ENCODE peak calls at places on chromosomes 5 and 9, in four cellular contexts. I, D, C and G are unnamed samples.

GRCh38 chr5:68932830-68933434 is 160.9 kb upstream of the SLC30A5 start:
- DNase-seq in I (no peak), C (no peak), D (peak; percentile 40), G (peak; percentile 53)

GRCh38 chr9:70205366-70206020 is 53.3 kb upstream of the SMC5 start:
- DNase-seq in C (no peak), D (no peak), I (no peak), G (no peak)

GRCh38 chr9:83706703-83707517 is 848 bp downstream of the UBQLN1 start:
- DNase-seq in D (peak; percentile 61), C (no peak), I (peak; percentile 19), G (peak; percentile 67)

GRCh38 chr9:71647094-71647591 is 121.2 kb downstream of the CEMIP2 start:
- DNase-seq in C (no peak), I (peak; percentile 72), D (peak; percentile 27), G (peak; percentile 36)

GRCh38 chr5:142978726-142979125 is 208.5 kb downstream of the ARHGAP26 start:
- DNase-seq in I (peak; percentile 31), D (no peak), C (no peak), G (no peak)

GRCh38 chr5:166509085-166509484 is 1782.4 kb upstream of the WWC1 start:
- DNase-seq in D (no peak), C (no peak), I (no peak), G (peak; percentile 21)

GRCh38 chr5:23825196-23825595 is 317.8 kb downstream of the PRDM9 start:
- DNase-seq in D (no peak), C (no peak), I (no peak), G (no peak)

GRCh38 chr5:92518318-92518913 is 1062.6 kb downstream of the NR2F1-AS1 start:
- DNase-seq in C (no peak), D (peak; percentile 65), I (peak; percentile 80), G (peak; percentile 29)

GRCh38 chr5:112160652-112161391 is 258.3 kb downstream of the EPB41L4A start:
- DNase-seq in C (peak; percentile 40), D (peak; percentile 96), I (peak; percentile 88), G (peak; percentile 89)

GRCh38 chr9:125663127-125663526 is 43.9 kb downstream of the MAPKAP1 start:
- DNase-seq in C (no peak), D (peak; percentile 44), I (peak; percentile 79), G (peak; percentile 8)

GRCh38 chr9:89592963-89593775 is 11.6 kb upstream of the GADD45G start:
- DNase-seq in I (peak; percentile 57), D (no peak), C (no peak), G (no peak)

GRCh38 chr9:71058660-71059059 is 62.8 kb downstream of the TRPM3 start:
- DNase-seq in C (no peak), D (no peak), I (no peak), G (no peak)

GRCh38 chr5:58042933-58043606 is 416.8 kb downstream of the PLK2 start:
- DNase-seq in I (peak; percentile 16), D (no peak), C (no peak), G (peak; percentile 52)

GRCh38 chr9:93594041-93594756 is 17.8 kb downstream of the PHF2 start:
- DNase-seq in C (no peak), D (no peak), I (no peak), G (no peak)

GRCh38 chr9:14466429-14466818 is 152.5 kb upstream of the NFIB start:
- DNase-seq in C (no peak), D (no peak), I (no peak), G (no peak)

GRCh38 chr5:80481019-80481893 is 6.6 kb upstream of the FAM151B start:
- DNase-seq in C (no peak), D (peak; percentile 76), I (peak; percentile 60), G (peak; percentile 49)

GRCh38 chr9:38091310-38092199 is 22.5 kb upstream of the SHB start:
- DNase-seq in D (peak; percentile 84), I (no peak), C (no peak), G (no peak)

GRCh38 chr5:139637438-139638089 is 10.6 kb upstream of the CXXC5 start:
- DNase-seq in C (no peak), D (peak; percentile 87), I (peak; percentile 74), G (no peak)

GRCh38 chr5:123785160-123786001 is 273.4 kb downstream of the CSNK1G3 start:
- DNase-seq in C (peak; percentile 42), D (no peak), I (peak; percentile 64), G (no peak)

GRCh38 chr5:2215059-2215458 is 332.3 kb upstream of the IRX4 start:
- DNase-seq in I (no peak), D (no peak), C (no peak), G (no peak)

GRCh38 chr5:1836176-1836890 is 35.1 kb downstream of the NDUFS6 start:
- DNase-seq in D (no peak), I (no peak), C (no peak), G (no peak)

GRCh38 chr9:74555015-74555414 is 57.9 kb downstream of the RORB start:
- DNase-seq in C (no peak), I (no peak), D (no peak), G (no peak)

GRCh38 chr5:111792659-111793058 is 35.7 kb upstream of the NREP start:
- DNase-seq in C (no peak), D (no peak), I (peak; percentile 29), G (no peak)

GRCh38 chr9:78017294-78017693 is 14.3 kb downstream of the GNAQ start:
- DNase-seq in C (no peak), D (no peak), I (no peak), G (no peak)

GRCh38 chr5:172939045-172939444 is 20.2 kb upstream of the RPL26L1 start:
- DNase-seq in I (peak; percentile 55), D (no peak), C (no peak), G (no peak)

GRCh38 chr5:157303667-157304327 is 37.9 kb downstream of the CYFIP2 start:
- DNase-seq in I (no peak), C (no peak), D (no peak), G (peak; percentile 62)

GRCh38 chr5:124342027-124342471 is 404.4 kb downstream of the ZNF608 start:
- DNase-seq in I (peak; percentile 24), C (peak; percentile 23), D (no peak), G (no peak)

GRCh38 chr5:119355244-119355635 is 579 bp upstream of the TNFAIP8 start:
- DNase-seq in D (peak; percentile 58), C (no peak), I (no peak), G (no peak)

GRCh38 chr5:119354522-119355243 is 1.1 kb upstream of the TNFAIP8 start:
- DNase-seq in D (peak; percentile 46), I (no peak), C (no peak), G (no peak)

GRCh38 chr5:119353686-119354366 is 2.0 kb upstream of the TNFAIP8 start:
- DNase-seq in D (peak; percentile 82), C (no peak), I (no peak), G (no peak)

GRCh38 chr5:119355636-119356383 is at the start of gene TNFAIP8:
- DNase-seq in D (peak; percentile 87), C (no peak), I (peak; percentile 70), G (no peak)

DNA sequence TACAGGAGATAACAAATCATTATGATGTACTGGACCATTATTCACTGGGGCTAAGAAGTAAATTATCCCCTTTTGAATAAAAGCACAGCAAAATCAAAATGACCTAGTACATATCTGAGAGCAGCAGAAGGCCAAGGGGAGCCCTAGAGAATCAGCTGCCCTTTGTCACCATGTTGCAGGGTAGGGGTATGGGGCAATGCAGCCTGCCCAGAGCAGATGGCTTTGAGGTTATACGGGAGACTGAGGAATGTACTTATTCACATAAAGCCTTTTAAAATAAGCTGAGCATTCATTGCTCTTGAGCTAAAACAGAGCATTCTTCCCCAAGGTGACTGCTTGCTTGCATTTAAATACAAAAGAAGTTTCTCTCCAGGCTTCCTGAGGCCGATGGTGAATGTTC is 2.6 kb upstream of the TNFAIP8 start:
- DNase-seq in I (no peak), C (no peak), D (no peak), G (no peak)
- H3K4me3 ChIP-seq in I (no peak overlapping the region), C (no peak overlapping the region), D (peak overlapping the region; percentile 36), G (no peak overlapping the region)

DNA sequence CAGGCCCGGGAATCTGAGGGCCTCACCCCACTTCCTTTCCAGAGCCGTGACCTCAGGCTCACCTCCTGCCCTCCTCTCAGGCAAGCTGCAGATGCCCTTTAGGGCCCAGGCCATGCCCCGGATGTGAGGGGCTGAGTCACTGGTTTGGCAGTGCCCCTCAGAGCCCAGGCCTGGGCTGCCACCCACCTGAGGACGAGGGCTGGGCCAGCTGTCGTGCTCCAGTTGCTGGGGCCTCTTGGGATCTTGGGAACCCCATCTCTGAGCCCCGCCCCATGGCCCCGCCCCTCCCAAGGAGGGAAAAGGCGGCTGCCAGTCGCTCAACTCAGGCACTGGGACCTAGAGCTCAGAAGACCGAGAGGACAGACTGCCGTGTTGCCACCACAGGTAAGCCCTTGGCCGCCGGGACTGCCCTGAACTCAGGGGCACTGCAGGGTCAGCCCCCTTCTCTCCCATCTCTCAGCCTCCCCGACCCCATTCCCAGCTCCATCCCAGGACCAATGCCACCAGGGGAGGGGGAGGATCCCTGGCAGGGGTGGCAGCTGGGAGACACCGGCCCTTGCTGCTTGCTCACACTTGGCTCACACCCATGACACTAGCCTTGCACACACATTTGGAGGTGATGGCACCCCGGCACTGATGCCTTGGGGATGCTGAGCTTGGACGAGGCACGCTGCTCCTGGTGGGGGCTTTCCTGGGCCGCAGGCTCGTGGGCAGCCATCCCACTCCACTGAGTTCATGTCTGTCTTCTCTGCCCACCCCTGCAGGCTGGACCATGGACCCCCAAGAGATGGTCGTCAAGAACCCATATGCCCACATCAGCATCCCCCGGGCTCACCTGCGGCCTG is at the start of gene CYSRT1:
- DNase-seq in I (no peak), C (no peak), D (no peak), G (no peak)
- H3K4me3 ChIP-seq in I (peak within 1 kb of the TSS; percentile 89), C (peak within 1 kb of the TSS; percentile 87), D (peak within 1 kb of the TSS; percentile 92), G (peak within 1 kb of the TSS; percentile 81)

GRCh38 chr5:138102454-138103320 is 18.9 kb downstream of the WNT8A start:
- DNase-seq in D (peak; percentile 17), I (no peak), C (no peak), G (no peak)
- H3K4me3 ChIP-seq in D (no peak overlapping the region), I (no peak overlapping the region), C (no peak overlapping the region), G (no peak overlapping the region)

GRCh38 chr9:134647359-134648115 is 5.9 kb downstream of the COL5A1 start:
- DNase-seq in C (no peak), I (no peak), D (no peak), G (no peak)

GRCh38 chr9:134643306-134643705 is 1.7 kb downstream of the COL5A1 start:
- DNase-seq in I (peak; percentile 45), D (no peak), C (no peak), G (no peak)

GRCh38 chr9:134642385-134643181 is 980 bp downstream of the COL5A1 start:
- DNase-seq in I (peak; percentile 91), D (no peak), C (no peak), G (no peak)

GRCh38 chr9:134645607-134646365 is 4.2 kb downstream of the COL5A1 start:
- DNase-seq in D (no peak), C (no peak), I (no peak), G (no peak)

DNA sequence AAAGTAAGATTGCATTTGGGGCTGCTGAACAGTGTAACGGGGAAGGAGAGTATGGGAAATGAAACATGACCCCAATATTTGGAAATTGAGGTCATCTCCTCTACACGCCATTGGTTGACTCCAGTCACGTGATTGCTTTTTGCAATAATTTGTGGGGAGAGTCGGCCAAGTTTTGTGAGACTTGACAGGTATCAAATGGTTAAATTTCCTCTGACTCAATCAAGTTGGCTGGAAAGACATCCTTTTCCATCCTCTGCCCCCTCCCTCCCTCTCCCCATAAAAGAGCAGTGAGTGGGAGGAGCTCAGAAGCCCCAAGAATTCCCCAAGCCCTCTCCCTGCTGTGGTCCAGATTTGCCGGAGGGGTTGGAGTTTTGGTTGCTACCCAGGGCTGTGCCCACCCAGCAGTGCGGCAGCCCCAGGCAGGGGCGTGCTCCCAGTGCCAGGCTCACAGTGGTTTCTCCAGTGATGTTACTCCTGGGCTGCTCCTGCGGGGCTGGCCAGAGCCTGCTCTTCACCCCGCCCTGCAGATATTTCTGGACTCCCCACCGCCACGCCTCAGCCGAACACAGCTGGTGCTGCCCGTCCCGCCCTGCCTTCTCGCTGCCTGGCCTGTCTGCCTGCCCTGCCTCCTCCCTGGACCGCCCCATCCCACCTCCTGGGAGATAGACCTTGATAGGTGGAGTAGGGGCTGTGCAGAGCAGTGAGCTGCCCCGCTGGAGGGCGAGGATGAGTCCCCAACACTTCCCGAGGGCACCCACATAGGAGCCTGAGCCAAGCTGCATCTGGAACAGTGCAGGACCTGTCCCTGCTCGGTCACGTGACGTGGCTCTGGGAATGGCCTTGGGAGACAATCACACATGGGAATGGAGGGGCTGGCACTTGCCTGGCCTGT is 3.4 kb downstream of the COL5A1 start:
- DNase-seq in I (peak; percentile 99), D (no peak), C (peak; percentile 96), G (no peak)
- H3K4me3 ChIP-seq in I (peak overlapping the region; percentile 44), D (no peak overlapping the region), C (peak overlapping the region; percentile 68), G (no peak overlapping the region)